ENCODE peak calls at places on chromosomes 7 and 10, in nine cellular contexts. F is body of pancreas; W is H7; O is activated naive CD8-positive, alpha-beta T cell treated with anti-CD3 and anti-CD28 coated beads for 36 hours; N is T-helper 17 cell; P is myocyte; K is HFFc6; E is GF-D8; R is brain microvascular endothelial cell. S is an unnamed sample.
A peak's percentile ranks its signal among the peaks of the same experiment; 100 is the strongest.

GRCh38 chr7:28754027-28754426 is 204.1 kb downstream of the TRIL start:
- DNase-seq in F (no peak), W (peak; percentile 19), O (no peak), N (no peak), P (peak; percentile 78), K (peak; percentile 5), E (no peak), R (peak; percentile 50), S (no peak)

GRCh38 chr10:4947039-4947634 is 16.1 kb upstream of the AKR1C1 start:
- DNase-seq in F (no peak), W (no peak), O (no peak), N (no peak), P (no peak), K (peak; percentile 5), E (no peak), R (no peak), S (no peak)

GRCh38 chr7:44116789-44117666 is 6.3 kb downstream of the POLD2 start:
- DNase-seq in F (no peak), W (no peak), O (no peak), N (no peak), P (no peak), K (no peak), E (no peak), R (no peak), S (no peak)

GRCh38 chr7:149226840-149227494 is 12.5 kb upstream of the ZNF212 start:
- DNase-seq in F (no peak), W (no peak), O (no peak), N (no peak), P (no peak), K (no peak), E (no peak), R (no peak), S (no peak)

GRCh38 chr10:132303361-132304115 is 4.2 kb downstream of the STK32C start:
- DNase-seq in F (no peak), W (no peak), O (no peak), N (no peak), P (no peak), K (no peak), E (no peak), R (no peak), S (no peak)

GRCh38 chr10:6114758-6115410 is 26.1 kb downstream of the RBM17 start:
- DNase-seq in F (peak; percentile 29), W (no peak), O (no peak), N (no peak), P (peak; percentile 67), K (peak; percentile 90), E (no peak), R (peak; percentile 21), S (no peak)

GRCh38 chr10:22475857-22476600 is 130.7 kb downstream of the SPAG6 start:
- DNase-seq in F (no peak), W (peak; percentile 80), O (peak; percentile 29), N (no peak), P (no peak), K (no peak), E (no peak), R (no peak), S (peak; percentile 47)

GRCh38 chr10:23499317-23499716 is 60.4 kb downstream of the OTUD1 start:
- DNase-seq in F (peak; percentile 16), W (no peak), O (no peak), N (no peak), P (no peak), K (no peak), E (no peak), R (no peak), S (no peak)

GRCh38 chr10:85377009-85377408 is 989.6 kb downstream of the GRID1 start:
- DNase-seq in F (no peak), W (no peak), O (no peak), N (no peak), P (no peak), K (no peak), E (no peak), R (no peak), S (no peak)

GRCh38 chr10:122051609-122052385 is 62.8 kb downstream of the TACC2 start:
- DNase-seq in F (peak; percentile 70), W (peak; percentile 79), O (no peak), N (no peak), P (peak; percentile 82), K (peak; percentile 80), E (no peak), R (peak; percentile 54), S (no peak)

GRCh38 chr7:1520574-1521234 is 9.8 kb upstream of the MAFK start:
- DNase-seq in F (no peak), W (no peak), O (no peak), N (no peak), P (peak; percentile 19), K (no peak), E (no peak), R (peak; percentile 99), S (no peak)

GRCh38 chr10:28859791-28860190 is 182.5 kb downstream of the BAMBI start:
- DNase-seq in F (no peak), W (no peak), O (no peak), N (no peak), P (no peak), K (no peak), E (no peak), R (no peak), S (no peak)

GRCh38 chr10:130300608-130301025 is 164.4 kb downstream of the GLRX3 start:
- DNase-seq in F (peak; percentile 47), W (no peak), O (peak; percentile 36), N (peak; percentile 12), P (peak; percentile 51), K (no peak), E (peak; percentile 12), R (no peak), S (no peak)